ENCODE peak calls at places on chromosomes 11 and 22, in seven cellular contexts. One of them, this sample, is unnamed.

GRCh38 chr22:49100764-49101163 is 726.9 kb downstream of the BRD1 start:
- DNase-seq in hippocampal formation: no peak
- DNase-seq in kidney epithelial cell: no peak
- DNase-seq in activated T-helper 1 cell treated with Interleukin-2 at 50 U/mL for 16 hours: no peak
- DNase-seq in WTC11: no peak
- DNase-seq in IMR-90: no peak
- DNase-seq in psoas muscle: no peak
- DNase-seq in this sample: no peak

GRCh38 chr11:61897387-61898246 is 6.3 kb upstream of the FADS3 start:
- DNase-seq in hippocampal formation: peak; percentile 61
- DNase-seq in kidney epithelial cell: no peak
- DNase-seq in activated T-helper 1 cell treated with Interleukin-2 at 50 U/mL for 16 hours: peak; percentile 58
- DNase-seq in WTC11: peak; percentile 94
- DNase-seq in IMR-90: peak; percentile 53
- DNase-seq in psoas muscle: peak; percentile 86
- DNase-seq in this sample: peak; percentile 87

GRCh38 chr11:11813288-11813962 is 28.3 kb upstream of the USP47 start:
- DNase-seq in hippocampal formation: no peak
- DNase-seq in kidney epithelial cell: peak; percentile 92
- DNase-seq in activated T-helper 1 cell treated with Interleukin-2 at 50 U/mL for 16 hours: no peak
- DNase-seq in WTC11: no peak
- DNase-seq in IMR-90: peak; percentile 97
- DNase-seq in psoas muscle: no peak
- DNase-seq in this sample: peak; percentile 49

GRCh38 chr22:47172771-47173534 is 410.5 kb downstream of the TBC1D22A start:
- DNase-seq in hippocampal formation: no peak
- DNase-seq in kidney epithelial cell: no peak
- DNase-seq in activated T-helper 1 cell treated with Interleukin-2 at 50 U/mL for 16 hours: no peak
- DNase-seq in WTC11: peak; percentile 5
- DNase-seq in IMR-90: no peak
- DNase-seq in psoas muscle: peak; percentile 30
- DNase-seq in this sample: peak; percentile 10

GRCh38 chr22:44396727-44397722 is 84.3 kb upstream of the SHISAL1 start:
- DNase-seq in hippocampal formation: no peak
- DNase-seq in kidney epithelial cell: no peak
- DNase-seq in activated T-helper 1 cell treated with Interleukin-2 at 50 U/mL for 16 hours: no peak
- DNase-seq in WTC11: no peak
- DNase-seq in IMR-90: no peak
- DNase-seq in psoas muscle: peak; percentile 34
- DNase-seq in this sample: no peak

GRCh38 chr11:26331911-26332571 is at the start of gene ANO3:
- DNase-seq in hippocampal formation: no peak
- DNase-seq in kidney epithelial cell: peak; percentile 67
- DNase-seq in activated T-helper 1 cell treated with Interleukin-2 at 50 U/mL for 16 hours: no peak
- DNase-seq in WTC11: peak; percentile 95
- DNase-seq in IMR-90: peak; percentile 73
- DNase-seq in psoas muscle: peak; percentile 68
- DNase-seq in this sample: peak; percentile 25

GRCh38 chr22:49677495-49677889 is 150.2 kb downstream of the BRD1 start:
- DNase-seq in hippocampal formation: no peak
- DNase-seq in kidney epithelial cell: no peak
- DNase-seq in activated T-helper 1 cell treated with Interleukin-2 at 50 U/mL for 16 hours: no peak
- DNase-seq in WTC11: peak; percentile 6
- DNase-seq in IMR-90: no peak
- DNase-seq in psoas muscle: no peak
- DNase-seq in this sample: no peak

GRCh38 chr22:47397673-47398072 is 635.2 kb downstream of the TBC1D22A start:
- DNase-seq in hippocampal formation: no peak
- DNase-seq in kidney epithelial cell: no peak
- DNase-seq in activated T-helper 1 cell treated with Interleukin-2 at 50 U/mL for 16 hours: no peak
- DNase-seq in WTC11: no peak
- DNase-seq in IMR-90: no peak
- DNase-seq in psoas muscle: no peak
- DNase-seq in this sample: no peak

GRCh38 chr11:119489087-119489486 is 66.1 kb upstream of the THY1 start:
- DNase-seq in hippocampal formation: no peak
- DNase-seq in kidney epithelial cell: no peak
- DNase-seq in activated T-helper 1 cell treated with Interleukin-2 at 50 U/mL for 16 hours: no peak
- DNase-seq in WTC11: peak; percentile 1
- DNase-seq in IMR-90: no peak
- DNase-seq in psoas muscle: no peak
- DNase-seq in this sample: no peak

GRCh38 chr22:31083377-31083768 is 2.3 kb downstream of the SMTN start:
- DNase-seq in hippocampal formation: no peak
- DNase-seq in kidney epithelial cell: no peak
- DNase-seq in activated T-helper 1 cell treated with Interleukin-2 at 50 U/mL for 16 hours: no peak
- DNase-seq in WTC11: no peak
- DNase-seq in IMR-90: no peak
- DNase-seq in psoas muscle: no peak
- DNase-seq in this sample: no peak

GRCh38 chr11:128463386-128463829 is 124.0 kb downstream of the ETS1 start:
- DNase-seq in hippocampal formation: peak; percentile 6
- DNase-seq in kidney epithelial cell: peak; percentile 93
- DNase-seq in activated T-helper 1 cell treated with Interleukin-2 at 50 U/mL for 16 hours: no peak
- DNase-seq in WTC11: no peak
- DNase-seq in IMR-90: peak; percentile 99
- DNase-seq in psoas muscle: no peak
- DNase-seq in this sample: peak; percentile 60

This sample was measured in heart left ventricle.